ENCODE peak calls at places on chromosome 16, in ten cellular contexts. C, A, J, U, X, Z, S, M, L and B are unnamed samples.

GRCh38 chr16:56349711-56350161 is 75.6 kb downstream of the AMFR start:
- DNase-seq in C (no peak), A (no peak), J (peak), U (peak), X (no peak), Z (no peak), S (peak), M (no peak), L (no peak), B (no peak)

GRCh38 chr16:51762081-51762995 is 611.3 kb upstream of the SALL1 start:
- DNase-seq in C (peak), A (peak), J (peak), U (peak), X (peak), Z (peak), S (peak), M (peak), L (peak), B (peak)

GRCh38 chr16:67394271-67395104 is 1.2 kb upstream of the TPPP3 start:
- DNase-seq in C (no peak), A (no peak), J (peak), U (peak), X (no peak), Z (no peak), S (no peak), M (no peak), L (no peak), B (no peak)

GRCh38 chr16:5578980-5579379 is 481.4 kb upstream of the EEF2KMT start:
- DNase-seq in C (no peak), A (no peak), J (no peak), U (no peak), X (no peak), Z (no peak), S (no peak), M (no peak), L (no peak), B (no peak)

GRCh38 chr16:72797606-72798005 is 250.3 kb downstream of the ZFHX3 start:
- DNase-seq in C (peak), A (no peak), J (no peak), U (no peak), X (no peak), Z (no peak), S (no peak), M (no peak), L (no peak), B (peak)

GRCh38 chr16:80614908-80615696 is 74.3 kb downstream of the DYNLRB2 start:
- DNase-seq in C (no peak), A (no peak), J (no peak), U (no peak), X (no peak), Z (peak), S (no peak), M (no peak), L (no peak), B (no peak)

GRCh38 chr16:27177031-27177774 is 26.1 kb upstream of the KDM8 start:
- DNase-seq in C (no peak), A (no peak), J (no peak), U (no peak), X (no peak), Z (peak), S (no peak), M (no peak), L (no peak), B (no peak)

GRCh38 chr16:31416371-31416770 is 11.8 kb downstream of the COX6A2 start:
- DNase-seq in C (no peak), A (no peak), J (no peak), U (no peak), X (no peak), Z (no peak), S (no peak), M (no peak), L (no peak), B (no peak)

GRCh38 chr16:56245197-56245596 is 53.9 kb downstream of the GNAO1 start:
- DNase-seq in C (no peak), A (no peak), J (peak), U (no peak), X (no peak), Z (peak), S (no peak), M (no peak), L (no peak), B (no peak)

GRCh38 chr16:11135167-11135973 is 120.6 kb downstream of the SOCS1 start:
- DNase-seq in C (no peak), A (no peak), J (peak), U (no peak), X (no peak), Z (no peak), S (peak), M (no peak), L (no peak), B (no peak)

GRCh38 chr16:67833035-67833417 is 9.1 kb upstream of the THAP11 start:
- DNase-seq in C (no peak), A (no peak), J (no peak), U (no peak), X (no peak), Z (no peak), S (peak), M (no peak), L (no peak), B (no peak)

GRCh38 chr16:55943257-55943656 is 68.1 kb upstream of the CES5A start:
- DNase-seq in C (no peak), A (no peak), J (no peak), U (no peak), X (no peak), Z (no peak), S (no peak), M (no peak), L (no peak), B (no peak)

GRCh38 chr16:75305364-75306101 is 54.1 kb upstream of the BCAR1 start:
- DNase-seq in C (no peak), A (peak), J (peak), U (peak), X (no peak), Z (peak), S (no peak), M (no peak), L (peak), B (no peak)

GRCh38 chr16:58264961-58265479 is 29.8 kb downstream of the PRSS54 start:
- DNase-seq in C (no peak), A (no peak), J (no peak), U (no peak), X (no peak), Z (peak), S (no peak), M (no peak), L (no peak), B (no peak)

GRCh38 chr16:56288019-56288418 is 96.7 kb downstream of the GNAO1 start:
- DNase-seq in C (peak), A (no peak), J (no peak), U (no peak), X (no peak), Z (no peak), S (no peak), M (no peak), L (no peak), B (peak)

GRCh38 chr16:11100239-11100750 is 155.7 kb downstream of the SOCS1 start:
- DNase-seq in C (no peak), A (no peak), J (peak), U (no peak), X (no peak), Z (no peak), S (no peak), M (no peak), L (peak), B (no peak)

GRCh38 chr16:75265911-75266701 is 14.7 kb upstream of the BCAR1 start:
- DNase-seq in C (no peak), A (peak), J (peak), U (peak), X (peak), Z (no peak), S (no peak), M (peak), L (peak), B (peak)

GRCh38 chr16:14186007-14186953 is 115.2 kb downstream of the MRTFB start:
- DNase-seq in C (peak), A (no peak), J (peak), U (no peak), X (peak), Z (peak), S (no peak), M (no peak), L (peak), B (peak)

GRCh38 chr16:24525970-24526559 is 13.3 kb upstream of the RBBP6 start:
- DNase-seq in C (no peak), A (no peak), J (no peak), U (no peak), X (no peak), Z (no peak), S (no peak), M (no peak), L (no peak), B (no peak)